ENCODE peak calls at places on chromosomes 16 and 17, in four cellular contexts. X is RWPE2, K is IMR-90, O is astrocyte of the spinal cord. H is an unnamed sample.

GRCh38 chr16:27199747-27200146 is 3.6 kb upstream of the KDM8 start:
- DNase-seq in X (no peak), K (no peak), O (peak), H (peak)

GRCh38 chr16:65772134-65772732 is 594.3 kb upstream of the CDH5 start:
- DNase-seq in X (no peak), K (no peak), O (no peak), H (no peak)

GRCh38 chr16:85750021-85750826 is 672 bp downstream of the C16orf74 start:
- DNase-seq in X (no peak), K (peak), O (no peak), H (peak)

GRCh38 chr17:81512984-81513668 is 527 bp upstream of the ACTG1 start:
- DNase-seq in X (peak), K (peak), O (peak), H (peak)

GRCh38 chr16:66391726-66392670 is 25.5 kb downstream of the CDH5 start:
- DNase-seq in X (no peak), K (no peak), O (no peak), H (no peak)

GRCh38 chr17:44219636-44220210 is at the start of gene UBTF:
- DNase-seq in X (peak), K (peak), O (peak), H (no peak)

GRCh38 chr17:50272711-50273653 is 1.3 kb upstream of the TMEM92 start:
- DNase-seq in X (peak), K (peak), O (peak), H (peak)

GRCh38 chr17:19391432-19391831 is 4.4 kb upstream of the MFAP4 start:
- DNase-seq in X (no peak), K (no peak), O (no peak), H (no peak)

GRCh38 chr17:45316271-45317112 is at the start of gene MAP3K14:
- DNase-seq in X (no peak), K (peak), O (peak), H (peak)

GRCh38 chr16:9849697-9850245 is 332.5 kb downstream of the GRIN2A start:
- DNase-seq in X (no peak), K (no peak), O (no peak), H (no peak)

GRCh38 chr16:47043970-47044684 is 70.7 kb upstream of the DNAJA2 start:
- DNase-seq in X (no peak), K (no peak), O (no peak), H (no peak)

GRCh38 chr17:72603346-72604242 is 482.8 kb downstream of the SOX9 start:
- DNase-seq in X (no peak), K (peak), O (peak), H (peak)

GRCh38 chr16:11310997-11311561 is 29.9 kb upstream of the PRM1 start:
- DNase-seq in X (no peak), K (no peak), O (peak), H (no peak)

GRCh38 chr16:987846-988245 is 6.3 kb downstream of the SOX8 start:
- DNase-seq in X (no peak), K (no peak), O (no peak), H (no peak)

GRCh38 chr17:75241143-75241430 is 20.3 kb downstream of the GGA3 start:
- DNase-seq in X (no peak), K (no peak), O (no peak), H (peak)

GRCh38 chr17:66043419-66043818 is 148.5 kb downstream of the CEP112 start:
- DNase-seq in X (no peak), K (no peak), O (no peak), H (no peak)

GRCh38 chr17:66038125-66038524 is 153.8 kb downstream of the CEP112 start:
- DNase-seq in X (no peak), K (no peak), O (no peak), H (no peak)

GRCh38 chr17:66044083-66044482 is 147.8 kb downstream of the CEP112 start:
- DNase-seq in X (no peak), K (no peak), O (no peak), H (no peak)

DNA sequence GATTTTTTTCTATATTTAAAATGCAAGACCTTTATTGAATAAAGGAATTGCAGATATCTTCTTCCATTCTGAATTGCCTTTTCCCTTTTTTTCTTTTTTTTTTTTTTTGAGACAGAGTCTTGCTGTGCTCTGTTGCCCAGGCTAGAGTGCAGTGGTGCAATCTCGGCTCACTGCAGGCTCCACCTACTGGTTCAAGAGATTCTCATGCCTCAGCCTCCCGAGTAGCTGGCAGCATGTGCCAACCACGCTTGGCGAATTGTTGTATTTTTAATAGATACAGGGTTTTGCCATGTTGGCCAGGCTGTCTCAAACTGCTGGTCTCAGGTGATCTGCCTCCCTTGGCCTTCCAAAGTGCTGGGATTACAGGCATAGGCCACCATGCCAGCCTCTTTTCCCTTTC is 151.5 kb downstream of the CEP112 start:
- DNase-seq in X (no peak), K (no peak), O (no peak), H (no peak)
- TF ChIP-seq CTCF in X (no peak), K (no peak), O (no peak), H (no peak)

DNA sequence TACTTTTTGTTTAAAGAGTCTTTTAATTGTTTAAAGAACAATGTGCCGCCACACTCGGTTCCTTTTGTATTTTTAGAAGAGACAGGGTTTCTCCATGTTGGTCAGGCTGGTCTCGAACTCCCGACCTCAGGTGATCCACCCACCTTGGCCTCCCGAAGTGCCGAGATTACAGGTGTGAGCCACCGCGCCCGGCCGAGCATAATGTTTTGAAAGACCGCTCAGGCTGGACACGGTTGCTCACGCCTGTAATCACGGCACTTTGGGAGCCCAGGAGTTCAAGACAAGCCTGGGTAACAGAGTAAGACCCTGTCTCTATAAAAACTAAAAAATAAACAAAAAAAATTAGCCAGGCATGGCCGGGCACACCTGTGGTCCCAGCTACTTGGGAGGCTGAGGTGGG is 59.8 kb downstream of the RNF213 start:
- DNase-seq in X (no peak), K (no peak), O (no peak), H (no peak)
- H3K4me3 ChIP-seq in X (no peak), K (no peak), O (no peak), H (no peak)

GRCh38 chr16:31488630-31489564 is 6.0 kb downstream of the SLC5A2 start:
- DNase-seq in X (no peak), K (no peak), O (no peak), H (no peak)
- TF ChIP-seq CTCF in X (no peak), K (no peak), O (no peak), H (no peak)

DNA sequence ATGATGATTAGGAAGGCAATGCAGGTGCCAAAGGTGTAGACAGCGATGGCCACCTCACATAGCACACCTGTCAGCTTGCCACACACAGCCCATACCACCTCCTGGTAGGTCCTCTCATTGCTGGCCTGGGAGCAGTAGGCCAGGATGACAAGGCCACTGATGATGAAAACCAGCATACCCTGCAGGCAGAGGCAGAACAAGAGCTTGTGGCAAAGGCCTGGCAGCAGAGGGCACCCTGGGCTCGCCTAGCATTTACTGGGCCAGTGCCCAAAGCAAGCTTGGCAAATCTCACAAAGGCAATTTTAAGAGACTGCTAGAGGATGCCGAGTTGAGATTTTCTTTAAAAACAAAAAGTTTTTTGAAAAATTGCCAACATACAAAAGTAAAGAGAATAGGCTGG is 5.9 kb downstream of the SLC38A7 start:
- DNase-seq in X (no peak), K (no peak), O (no peak), H (peak)
- H3K4me3 ChIP-seq in X (no peak), K (no peak), O (no peak), H (no peak)

DNA sequence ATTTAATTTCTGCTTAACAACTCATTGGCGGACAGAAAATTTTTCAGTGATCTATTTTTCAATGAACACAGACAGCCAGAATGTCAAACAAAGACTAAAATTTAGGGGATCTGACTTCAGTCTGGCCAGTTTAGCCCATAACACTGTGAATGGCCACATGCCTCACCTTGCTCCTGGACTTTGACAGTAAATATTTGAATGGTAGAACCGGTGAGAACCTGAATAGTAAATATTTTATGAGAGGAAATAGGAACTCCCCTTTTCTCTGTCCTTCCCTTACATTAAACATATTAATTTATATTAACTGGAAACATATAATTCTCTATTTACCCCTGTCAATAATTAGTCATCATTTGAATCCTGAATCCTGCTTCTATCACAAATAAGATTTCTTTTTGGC is 942.1 kb downstream of the KCNJ2 start:
- DNase-seq in X (no peak), K (no peak), O (no peak), H (no peak)
- TF ChIP-seq CTCF in X (no peak), K (no peak), O (no peak), H (no peak)

GRCh38 chr16:68736561-68736960 is 531 bp upstream of the CDH1 start:
- DNase-seq in X (no peak), K (no peak), O (no peak), H (no peak)

GRCh38 chr16:68734782-68735181 is 2.3 kb upstream of the CDH1 start:
- DNase-seq in X (no peak), K (no peak), O (no peak), H (no peak)

GRCh38 chr16:68739964-68740627 is 3.0 kb downstream of the CDH1 start:
- DNase-seq in X (no peak), K (no peak), O (no peak), H (no peak)

GRCh38 chr16:68737730-68738590 is 868 bp downstream of the CDH1 start:
- DNase-seq in X (peak), K (no peak), O (no peak), H (no peak)

GRCh38 chr16:68737046-68737729 is at the start of gene CDH1:
- DNase-seq in X (peak), K (no peak), O (no peak), H (no peak)
- H3K4me3 ChIP-seq in X (peak), K (no peak), O (no peak), H (no peak)

GRCh38 chr17:40342575-40343058 is 21.9 kb downstream of the GJD3 start:
- DNase-seq in X (no peak), K (no peak), O (no peak), H (no peak)
- TF ChIP-seq CTCF in X (no peak), K (no peak), O (no peak), H (no peak)

GRCh38 chr17:9240659-9241370 is 219.5 kb downstream of the NTN1 start:
- DNase-seq in X (no peak), K (peak), O (peak), H (peak)
- H3K4me3 ChIP-seq in X (no peak), K (no peak), O (no peak), H (no peak)

GRCh38 chr16:28846080-28846932 is at the start of gene TUFM:
- DNase-seq in X (peak), K (peak), O (peak), H (peak)
- TF ChIP-seq CTCF in X (peak), K (peak), O (peak), H (peak)

H was measured in cardiac fibroblast.